ENCODE peak calls at places on chromosomes 13 and 19, in nine cellular contexts. One of them, this sample, is unnamed.

GRCh38 chr19:3285647-3286176 is 61.3 kb downstream of the CELF5 start:
- DNase-seq in NCI-H1417: no peak
- DNase-seq in stimulated activated CD8-positive, alpha-beta memory T cell treated with anti-CD3 and anti-CD28 coated beads, Interleukin-7, amount 100 ng/mL, for 1 hour: no peak
- DNase-seq in naive B cell: no peak
- DNase-seq in aorta: no peak
- DNase-seq in body of pancreas: no peak
- DNase-seq in endothelial cell: peak; percentile 64
- DNase-seq in RPMI7951: no peak
- DNase-seq in astrocyte of the hippocampus: peak; percentile 41
- DNase-seq in this sample: peak; percentile 79

GRCh38 chr19:38649305-38650179 is 2.1 kb downstream of the ACTN4 start:
- DNase-seq in stimulated activated CD8-positive, alpha-beta memory T cell treated with anti-CD3 and anti-CD28 coated beads, Interleukin-7, amount 100 ng/mL, for 1 hour: no peak
- DNase-seq in naive B cell: no peak
- DNase-seq in astrocyte of the hippocampus: peak; percentile 59
- DNase-seq in aorta: no peak
- DNase-seq in RPMI7951: peak; percentile 44
- DNase-seq in NCI-H1417: no peak
- DNase-seq in body of pancreas: peak; percentile 86
- DNase-seq in endothelial cell: no peak
- DNase-seq in this sample: peak; percentile 72

GRCh38 chr19:1275260-1275975 is at the start of gene FAM174C:
- DNase-seq in endothelial cell: peak; percentile 94
- DNase-seq in NCI-H1417: peak; percentile 97
- DNase-seq in aorta: peak; percentile 97
- DNase-seq in naive B cell: peak; percentile 94
- DNase-seq in astrocyte of the hippocampus: peak; percentile 99
- DNase-seq in body of pancreas: peak; percentile 95
- DNase-seq in stimulated activated CD8-positive, alpha-beta memory T cell treated with anti-CD3 and anti-CD28 coated beads, Interleukin-7, amount 100 ng/mL, for 1 hour: peak; percentile 91
- DNase-seq in RPMI7951: peak; percentile 96
- DNase-seq in this sample: peak; percentile 98

GRCh38 chr13:113414335-113414734 is 39.0 kb downstream of the ADPRHL1 start:
- DNase-seq in astrocyte of the hippocampus: no peak
- DNase-seq in endothelial cell: no peak
- DNase-seq in naive B cell: no peak
- DNase-seq in RPMI7951: no peak
- DNase-seq in body of pancreas: no peak
- DNase-seq in aorta: no peak
- DNase-seq in NCI-H1417: no peak
- DNase-seq in stimulated activated CD8-positive, alpha-beta memory T cell treated with anti-CD3 and anti-CD28 coated beads, Interleukin-7, amount 100 ng/mL, for 1 hour: no peak
- DNase-seq in this sample: no peak

GRCh38 chr13:112744306-112745021 is 54.6 kb downstream of the ATP11A start:
- DNase-seq in body of pancreas: no peak
- DNase-seq in astrocyte of the hippocampus: peak; percentile 67
- DNase-seq in RPMI7951: no peak
- DNase-seq in endothelial cell: no peak
- DNase-seq in stimulated activated CD8-positive, alpha-beta memory T cell treated with anti-CD3 and anti-CD28 coated beads, Interleukin-7, amount 100 ng/mL, for 1 hour: no peak
- DNase-seq in aorta: no peak
- DNase-seq in NCI-H1417: peak; percentile 30
- DNase-seq in naive B cell: no peak
- DNase-seq in this sample: peak; percentile 74

GRCh38 chr13:81171065-81171647 is 830.2 kb upstream of the SPRY2 start:
- DNase-seq in naive B cell: no peak
- DNase-seq in aorta: no peak
- DNase-seq in astrocyte of the hippocampus: peak; percentile 32
- DNase-seq in RPMI7951: no peak
- DNase-seq in endothelial cell: no peak
- DNase-seq in body of pancreas: no peak
- DNase-seq in stimulated activated CD8-positive, alpha-beta memory T cell treated with anti-CD3 and anti-CD28 coated beads, Interleukin-7, amount 100 ng/mL, for 1 hour: no peak
- DNase-seq in NCI-H1417: peak; percentile 7
- DNase-seq in this sample: no peak

GRCh38 chr13:38213307-38213706 is 136.3 kb upstream of the UFM1 start:
- DNase-seq in aorta: no peak
- DNase-seq in RPMI7951: no peak
- DNase-seq in astrocyte of the hippocampus: no peak
- DNase-seq in naive B cell: no peak
- DNase-seq in endothelial cell: no peak
- DNase-seq in NCI-H1417: no peak
- DNase-seq in stimulated activated CD8-positive, alpha-beta memory T cell treated with anti-CD3 and anti-CD28 coated beads, Interleukin-7, amount 100 ng/mL, for 1 hour: no peak
- DNase-seq in body of pancreas: no peak
- DNase-seq in this sample: no peak

GRCh38 chr19:17686592-17687042 is 1.5 kb downstream of the UNC13A start:
- DNase-seq in aorta: peak; percentile 56
- DNase-seq in NCI-H1417: peak; percentile 69
- DNase-seq in astrocyte of the hippocampus: no peak
- DNase-seq in body of pancreas: peak; percentile 22
- DNase-seq in stimulated activated CD8-positive, alpha-beta memory T cell treated with anti-CD3 and anti-CD28 coated beads, Interleukin-7, amount 100 ng/mL, for 1 hour: no peak
- DNase-seq in endothelial cell: peak; percentile 56
- DNase-seq in naive B cell: no peak
- DNase-seq in RPMI7951: peak; percentile 47
- DNase-seq in this sample: no peak

GRCh38 chr13:90502762-90503161 is 844.7 kb upstream of the MIR17HG start:
- DNase-seq in naive B cell: no peak
- DNase-seq in body of pancreas: no peak
- DNase-seq in astrocyte of the hippocampus: no peak
- DNase-seq in stimulated activated CD8-positive, alpha-beta memory T cell treated with anti-CD3 and anti-CD28 coated beads, Interleukin-7, amount 100 ng/mL, for 1 hour: no peak
- DNase-seq in aorta: no peak
- DNase-seq in endothelial cell: no peak
- DNase-seq in NCI-H1417: no peak
- DNase-seq in RPMI7951: no peak
- DNase-seq in this sample: no peak

This sample was measured in upper lobe of right lung.